ENCODE peak calls at places on chromosome 20, in six cellular contexts. One of them, this sample, is unnamed.

GRCh38 chr20:3847419-3847940 is 846 bp downstream of the MAVS start:
- DNase-seq in H1: no peak
- DNase-seq in neuronal stem cell: no peak
- DNase-seq in mesendoderm: no peak
- DNase-seq in IMR-90: no peak
- DNase-seq in H9: no peak
- DNase-seq in this sample: no peak

GRCh38 chr20:9912858-9913434 is 74.1 kb upstream of the PAK5 start:
- DNase-seq in H9: peak
- DNase-seq in IMR-90: peak
- DNase-seq in mesendoderm: peak
- DNase-seq in neuronal stem cell: peak
- DNase-seq in H1: no peak
- DNase-seq in this sample: peak

GRCh38 chr20:10790013-10790412 is 116.2 kb upstream of the JAG1 start:
- DNase-seq in IMR-90: no peak
- DNase-seq in mesendoderm: no peak
- DNase-seq in H1: no peak
- DNase-seq in neuronal stem cell: no peak
- DNase-seq in H9: no peak
- DNase-seq in this sample: no peak

GRCh38 chr20:16970751-16971150 is 222.6 kb downstream of the OTOR start:
- DNase-seq in H1: no peak
- DNase-seq in H9: no peak
- DNase-seq in IMR-90: no peak
- DNase-seq in mesendoderm: no peak
- DNase-seq in neuronal stem cell: no peak
- DNase-seq in this sample: no peak

GRCh38 chr20:43849496-43850197 is 65.0 kb upstream of the TOX2 start:
- DNase-seq in neuronal stem cell: no peak
- DNase-seq in H1: no peak
- DNase-seq in mesendoderm: no peak
- DNase-seq in IMR-90: peak
- DNase-seq in H9: no peak
- DNase-seq in this sample: peak

GRCh38 chr20:2108987-2109386 is 7.4 kb downstream of the STK35 start:
- DNase-seq in H9: no peak
- DNase-seq in neuronal stem cell: no peak
- DNase-seq in H1: no peak
- DNase-seq in mesendoderm: peak
- DNase-seq in IMR-90: peak
- DNase-seq in this sample: peak

GRCh38 chr20:32737371-32738223 is 5.7 kb downstream of the COMMD7 start:
- DNase-seq in H1: no peak
- DNase-seq in neuronal stem cell: no peak
- DNase-seq in IMR-90: peak
- DNase-seq in H9: no peak
- DNase-seq in mesendoderm: no peak
- DNase-seq in this sample: peak

GRCh38 chr20:3716195-3716834 is 3.9 kb upstream of the SIGLEC1 start:
- DNase-seq in IMR-90: peak
- DNase-seq in neuronal stem cell: peak
- DNase-seq in mesendoderm: peak
- DNase-seq in H1: peak
- DNase-seq in H9: peak
- DNase-seq in this sample: peak

GRCh38 chr20:5002077-5002413 is 735 bp upstream of the SLC23A2 start:
- DNase-seq in mesendoderm: peak
- DNase-seq in H9: peak
- DNase-seq in H1: no peak
- DNase-seq in IMR-90: no peak
- DNase-seq in neuronal stem cell: no peak
- DNase-seq in this sample: no peak

DNA sequence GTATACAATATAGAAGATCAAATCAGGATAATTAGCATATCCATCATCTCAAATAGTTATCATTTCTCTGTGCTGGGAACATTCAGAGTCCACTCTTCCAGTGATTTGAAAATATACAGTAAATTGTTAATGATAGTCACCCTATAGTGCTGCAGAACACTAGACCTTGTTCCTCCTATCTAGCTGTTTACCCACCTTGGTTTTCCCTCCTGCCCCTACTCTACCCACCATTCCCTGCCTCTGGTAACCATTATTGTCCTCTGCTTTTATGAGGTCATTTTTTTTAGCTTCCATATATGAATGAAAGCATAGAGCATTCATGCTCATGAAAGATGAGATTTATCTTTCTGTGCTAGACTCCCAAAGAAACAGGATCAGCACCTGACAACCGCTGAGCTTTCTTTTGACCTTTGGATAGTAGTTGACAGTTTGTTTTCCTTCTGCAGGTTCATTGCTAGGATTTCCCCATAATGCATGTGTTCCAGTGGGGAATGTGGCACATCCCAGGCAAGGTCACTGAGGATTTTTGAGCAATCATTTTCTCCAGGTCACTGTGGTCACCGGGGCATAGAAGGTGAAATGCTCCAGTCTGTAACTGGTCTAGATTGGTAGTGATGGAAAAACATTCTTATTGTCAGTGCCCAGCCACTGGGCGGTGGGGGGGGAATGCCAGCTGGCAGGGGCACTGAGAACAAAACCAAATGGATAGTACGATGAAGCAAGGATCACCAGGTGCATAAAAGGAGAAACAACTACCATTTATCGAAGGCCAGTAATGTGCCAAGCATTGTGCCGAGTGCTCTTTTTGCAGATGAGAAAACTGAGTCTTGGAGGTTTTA is 33.6 kb upstream of the BCAS1 start:
- DNase-seq in neuronal stem cell: no peak
- DNase-seq in IMR-90: no peak
- DNase-seq in H9: no peak
- DNase-seq in mesendoderm: no peak
- DNase-seq in H1: no peak
- DNase-seq in this sample: no peak
- H4K8ac ChIP-seq in neuronal stem cell: no peak
- H4K8ac ChIP-seq in IMR-90: no peak
- H4K8ac ChIP-seq in H9: no peak
- H4K8ac ChIP-seq in mesendoderm: no peak
- H4K8ac ChIP-seq in H1: no peak
- H4K8ac ChIP-seq in this sample: no peak

GRCh38 chr20:50290815-50291214 is 100.2 kb downstream of the CEBPB start:
- DNase-seq in IMR-90: no peak
- DNase-seq in H1: no peak
- DNase-seq in H9: no peak
- DNase-seq in neuronal stem cell: no peak
- DNase-seq in mesendoderm: no peak
- DNase-seq in this sample: no peak

GRCh38 chr20:50292324-50293243 is 102.0 kb downstream of the CEBPB start:
- DNase-seq in H1: no peak
- DNase-seq in mesendoderm: peak
- DNase-seq in IMR-90: peak
- DNase-seq in H9: peak
- DNase-seq in neuronal stem cell: no peak
- DNase-seq in this sample: peak

GRCh38 chr20:50293244-50294139 is 102.9 kb downstream of the CEBPB start:
- DNase-seq in H1: no peak
- DNase-seq in H9: no peak
- DNase-seq in mesendoderm: no peak
- DNase-seq in IMR-90: no peak
- DNase-seq in neuronal stem cell: no peak
- DNase-seq in this sample: peak

GRCh38 chr20:50289581-50289980 is 99.0 kb downstream of the CEBPB start:
- DNase-seq in neuronal stem cell: no peak
- DNase-seq in H1: no peak
- DNase-seq in H9: no peak
- DNase-seq in mesendoderm: no peak
- DNase-seq in IMR-90: no peak
- DNase-seq in this sample: no peak

DNA sequence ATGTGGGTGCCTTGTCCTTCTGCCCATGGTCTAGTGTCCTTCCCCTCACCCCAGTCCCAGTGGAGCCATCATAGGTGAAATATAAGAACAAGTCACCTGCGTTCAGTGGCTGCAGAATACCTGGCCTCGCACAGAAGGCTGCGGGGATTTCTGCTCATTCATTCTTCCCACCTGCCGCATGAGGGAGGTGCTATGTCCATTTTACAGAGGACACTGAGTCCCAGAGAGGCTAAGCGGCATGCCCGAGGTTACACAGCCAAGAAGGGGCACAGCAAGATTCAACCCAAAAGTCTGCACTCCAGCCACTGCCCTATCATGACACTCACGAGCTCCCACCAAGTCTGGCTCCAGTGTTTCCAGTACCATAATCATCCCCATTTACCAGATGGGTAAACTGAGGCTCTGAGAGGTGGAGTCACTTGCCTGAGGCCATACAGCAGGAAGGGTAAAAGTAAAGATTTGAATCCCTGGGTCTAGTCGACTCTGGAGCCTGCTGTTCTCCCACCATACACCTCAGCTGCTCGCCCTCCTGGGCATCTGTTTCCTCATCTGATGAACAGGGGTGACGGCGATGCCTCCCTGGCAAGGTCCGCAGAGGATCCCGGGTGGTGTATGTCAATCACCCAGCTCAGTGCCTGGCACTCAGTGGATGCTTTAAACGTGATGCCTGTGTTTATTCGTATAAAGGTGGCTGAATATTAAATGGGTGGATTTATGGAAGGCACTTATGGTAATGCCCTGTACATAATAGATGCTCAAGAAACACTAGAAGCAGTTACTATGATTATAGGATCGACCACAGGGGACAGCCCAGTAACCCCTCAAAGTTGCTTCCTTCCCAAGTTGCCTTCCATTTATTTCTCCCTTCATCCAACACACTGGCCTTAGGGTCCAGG is 101.0 kb downstream of the CEBPB start:
- DNase-seq in neuronal stem cell: no peak
- DNase-seq in H9: no peak
- DNase-seq in H1: no peak
- DNase-seq in mesendoderm: no peak
- DNase-seq in IMR-90: no peak
- DNase-seq in this sample: no peak
- H4K8ac ChIP-seq in neuronal stem cell: peak
- H4K8ac ChIP-seq in H9: no peak
- H4K8ac ChIP-seq in H1: no peak
- H4K8ac ChIP-seq in mesendoderm: no peak
- H4K8ac ChIP-seq in IMR-90: peak
- H4K8ac ChIP-seq in this sample: peak

GRCh38 chr20:49795125-49795424 is 17.6 kb upstream of the SLC9A8 start:
- DNase-seq in H1: no peak
- DNase-seq in neuronal stem cell: no peak
- DNase-seq in H9: no peak
- DNase-seq in IMR-90: no peak
- DNase-seq in mesendoderm: peak
- DNase-seq in this sample: no peak

GRCh38 chr20:49792006-49792405 is 20.6 kb upstream of the SLC9A8 start:
- DNase-seq in neuronal stem cell: no peak
- DNase-seq in H9: no peak
- DNase-seq in mesendoderm: no peak
- DNase-seq in H1: no peak
- DNase-seq in IMR-90: peak
- DNase-seq in this sample: no peak

GRCh38 chr20:49797292-49797628 is 15.4 kb upstream of the SLC9A8 start:
- DNase-seq in H9: no peak
- DNase-seq in mesendoderm: no peak
- DNase-seq in IMR-90: no peak
- DNase-seq in neuronal stem cell: no peak
- DNase-seq in H1: no peak
- DNase-seq in this sample: no peak

GRCh38 chr20:49792611-49793010 is 20.0 kb upstream of the SLC9A8 start:
- DNase-seq in H9: no peak
- DNase-seq in mesendoderm: no peak
- DNase-seq in neuronal stem cell: no peak
- DNase-seq in IMR-90: no peak
- DNase-seq in H1: no peak
- DNase-seq in this sample: no peak

GRCh38 chr20:49794336-49795124 is 18.1 kb upstream of the SLC9A8 start:
- DNase-seq in H9: no peak
- DNase-seq in H1: no peak
- DNase-seq in IMR-90: no peak
- DNase-seq in neuronal stem cell: no peak
- DNase-seq in mesendoderm: no peak
- DNase-seq in this sample: no peak
- H4K8ac ChIP-seq in H9: no peak
- H4K8ac ChIP-seq in H1: no peak
- H4K8ac ChIP-seq in IMR-90: no peak
- H4K8ac ChIP-seq in neuronal stem cell: no peak
- H4K8ac ChIP-seq in mesendoderm: no peak
- H4K8ac ChIP-seq in this sample: peak

GRCh38 chr20:62183426-62184142 is 756 bp downstream of the MTG2 start:
- DNase-seq in mesendoderm: no peak
- DNase-seq in neuronal stem cell: no peak
- DNase-seq in H9: no peak
- DNase-seq in IMR-90: no peak
- DNase-seq in H1: no peak
- DNase-seq in this sample: peak

GRCh38 chr20:62186096-62186426 is 3.2 kb downstream of the MTG2 start:
- DNase-seq in IMR-90: no peak
- DNase-seq in H9: no peak
- DNase-seq in neuronal stem cell: no peak
- DNase-seq in mesendoderm: no peak
- DNase-seq in H1: no peak
- DNase-seq in this sample: no peak

GRCh38 chr20:62181808-62182207 is 1.0 kb upstream of the MTG2 start:
- DNase-seq in mesendoderm: no peak
- DNase-seq in H1: no peak
- DNase-seq in IMR-90: no peak
- DNase-seq in H9: no peak
- DNase-seq in neuronal stem cell: no peak
- DNase-seq in this sample: no peak

GRCh38 chr20:62179162-62179504 is 3.7 kb upstream of the MTG2 start:
- DNase-seq in IMR-90: no peak
- DNase-seq in mesendoderm: no peak
- DNase-seq in neuronal stem cell: no peak
- DNase-seq in H9: no peak
- DNase-seq in H1: no peak
- DNase-seq in this sample: no peak

DNA sequence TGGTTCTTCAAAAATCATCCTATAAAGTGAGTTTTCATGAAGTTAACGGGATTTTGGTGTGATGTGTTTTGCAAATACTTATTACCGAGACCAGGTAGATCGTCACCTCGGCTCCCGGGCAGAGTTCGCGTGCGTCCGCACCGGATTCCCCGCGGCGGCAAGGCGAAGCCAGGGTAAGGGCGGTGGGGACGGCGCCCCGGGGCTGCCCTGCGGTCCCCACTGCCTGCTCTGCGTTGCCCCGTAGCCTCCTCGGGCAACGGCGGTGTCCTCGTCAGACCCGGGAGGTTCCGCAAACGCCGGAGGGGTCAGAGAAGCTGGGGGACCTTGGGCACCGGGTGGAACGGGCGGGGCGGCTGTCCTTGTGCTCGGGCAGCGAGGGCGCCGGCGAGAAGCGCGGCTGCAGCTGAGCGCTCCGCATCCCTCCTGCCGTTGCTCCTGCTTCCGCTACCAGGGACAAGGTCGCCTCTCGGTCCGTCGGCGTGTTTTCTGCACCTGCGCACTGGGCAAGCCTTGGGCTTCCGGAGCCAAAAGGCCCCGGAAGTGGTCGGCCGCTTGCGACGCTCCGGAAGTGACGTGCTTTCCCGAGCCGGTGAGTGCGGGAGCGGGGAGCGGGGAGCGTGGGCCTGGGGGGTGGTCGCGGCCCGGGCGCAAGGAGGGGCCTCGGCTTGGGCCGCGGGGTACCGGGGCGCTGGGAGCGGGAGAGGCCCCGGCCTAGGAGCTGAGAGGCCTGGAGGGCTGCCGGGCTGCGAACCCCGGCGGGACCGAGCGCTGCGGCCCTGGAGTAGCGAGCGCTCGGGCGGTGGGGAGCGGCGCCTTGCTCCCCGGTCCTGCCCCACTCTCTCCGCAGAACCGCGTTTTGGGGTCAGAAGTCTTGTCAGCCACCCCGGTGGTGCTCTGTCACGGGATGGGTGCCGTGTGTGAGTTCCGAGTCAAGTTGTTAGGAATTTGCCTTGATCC is at the start of gene MTG2:
- DNase-seq in IMR-90: peak
- DNase-seq in mesendoderm: peak
- DNase-seq in neuronal stem cell: peak
- DNase-seq in H1: peak
- DNase-seq in H9: peak
- DNase-seq in this sample: peak
- H4K8ac ChIP-seq in IMR-90: peak
- H4K8ac ChIP-seq in mesendoderm: peak
- H4K8ac ChIP-seq in neuronal stem cell: peak
- H4K8ac ChIP-seq in H1: peak
- H4K8ac ChIP-seq in H9: no peak
- H4K8ac ChIP-seq in this sample: peak

This sample was measured in mesenchymal stem cell.